ENCODE peak calls at places on chromosome 1, in nine cellular contexts. Q, J, V, Y, M, T, G, L and E are unnamed samples.
A peak's percentile ranks its signal among the peaks of the same experiment; 100 is the strongest.

GRCh38 chr1:97144527-97144926 is 422.9 kb downstream of the PTBP2 start:
- DNase-seq in M (peak; percentile 75), J (peak; percentile 26), G (peak; percentile 29), V (no peak), T (no peak), Q (no peak), L (peak; percentile 20), Y (no peak), E (no peak)

GRCh38 chr1:218297867-218298266 is 12.8 kb downstream of the RRP15 start:
- DNase-seq in Q (no peak), J (no peak), L (no peak), G (no peak), T (no peak), V (no peak), Y (no peak), M (peak; percentile 50), E (no peak)

GRCh38 chr1:89274431-89274857 is 1.8 kb upstream of the GBP5 start:
- DNase-seq in J (peak; percentile 91), T (no peak), G (peak; percentile 42), V (no peak), M (peak; percentile 20), Q (peak; percentile 3), Y (no peak), L (peak; percentile 74), E (no peak)

GRCh38 chr1:154430903-154431302 is 25.8 kb downstream of the IL6R start:
- DNase-seq in J (peak; percentile 57), M (peak; percentile 27), L (no peak), Y (peak; percentile 49), T (no peak), G (no peak), V (no peak), Q (no peak), E (no peak)

GRCh38 chr1:165696625-165697100 is 1.7 kb downstream of the ALDH9A1 start:
- DNase-seq in V (no peak), Y (peak; percentile 15), Q (peak; percentile 59), G (peak; percentile 18), M (peak; percentile 75), J (peak; percentile 97), T (no peak), L (peak; percentile 94), E (no peak)

GRCh38 chr1:97832490-97832889 is 88.3 kb downstream of the DPYD start:
- DNase-seq in J (peak; percentile 76), Q (peak; percentile 39), V (no peak), T (no peak), G (no peak), L (peak; percentile 67), M (no peak), Y (no peak), E (no peak)

GRCh38 chr1:171988243-171988642 is 146.9 kb downstream of the DNM3 start:
- DNase-seq in T (no peak), Y (no peak), M (no peak), G (no peak), L (no peak), J (no peak), Q (no peak), V (no peak), E (no peak)

GRCh38 chr1:206890690-206891089 is 6.6 kb upstream of the IL24 start:
- DNase-seq in M (peak; percentile 46), L (no peak), V (no peak), Q (no peak), Y (no peak), G (no peak), T (no peak), J (peak; percentile 94), E (peak; percentile 33)

GRCh38 chr1:219312967-219313366 is 139.3 kb downstream of the LYPLAL1 start:
- DNase-seq in T (no peak), Q (no peak), M (peak; percentile 87), L (no peak), V (no peak), J (peak; percentile 64), Y (no peak), G (no peak), E (no peak)

GRCh38 chr1:157307491-157307890 is 169.3 kb upstream of the ETV3 start:
- DNase-seq in J (no peak), V (no peak), Y (no peak), G (no peak), Q (no peak), L (no peak), T (no peak), M (no peak), E (peak; percentile 24)

GRCh38 chr1:32939655-32940371 is 24.8 kb downstream of the RNF19B start:
- DNase-seq in V (no peak), J (peak; percentile 93), Y (no peak), T (no peak), Q (no peak), L (no peak), M (peak; percentile 66), G (peak; percentile 67), E (peak; percentile 54)

GRCh38 chr1:87024936-87025537 is 110.6 kb downstream of the HS2ST1 start:
- DNase-seq in L (no peak), J (peak; percentile 56), T (no peak), G (peak; percentile 45), Y (peak; percentile 29), M (peak; percentile 30), V (peak; percentile 18), Q (no peak), E (no peak)

GRCh38 chr1:235074335-235075120 is 54.1 kb downstream of the TOMM20 start:
- DNase-seq in V (peak; percentile 19), J (peak; percentile 62), Y (peak; percentile 70), M (peak; percentile 63), T (peak; percentile 56), Q (no peak), L (no peak), G (no peak), E (peak; percentile 36)

GRCh38 chr1:151841141-151841540 is 1.5 kb upstream of the C2CD4D start:
- DNase-seq in Y (no peak), G (peak; percentile 20), Q (peak; percentile 17), J (no peak), L (peak; percentile 50), T (no peak), M (peak; percentile 69), V (no peak), E (no peak)

GRCh38 chr1:220407101-220407683 is 120.7 kb upstream of the MARK1 start:
- DNase-seq in M (no peak), Y (no peak), J (no peak), T (no peak), Q (no peak), L (no peak), G (no peak), V (no peak), E (no peak)

GRCh38 chr1:96808186-96808585 is 86.6 kb downstream of the PTBP2 start:
- DNase-seq in Y (no peak), J (peak; percentile 21), T (no peak), M (no peak), G (no peak), L (peak; percentile 2), V (no peak), Q (no peak), E (no peak)

GRCh38 chr1:236159704-236160539 is 17.6 kb downstream of the GPR137B start:
- DNase-seq in M (no peak), L (no peak), Y (no peak), J (no peak), T (no peak), G (no peak), Q (no peak), V (no peak), E (peak; percentile 43)

GRCh38 chr1:11613347-11613746 is 40.9 kb downstream of the FBXO2 start:
- DNase-seq in J (no peak), Y (no peak), L (no peak), V (no peak), T (no peak), G (no peak), M (no peak), Q (no peak), E (no peak)

GRCh38 chr1:216580538-216581057 is 142.6 kb downstream of the ESRRG start:
- DNase-seq in T (no peak), Y (no peak), V (no peak), L (no peak), G (no peak), Q (no peak), M (no peak), J (no peak), E (no peak)

GRCh38 chr1:186239211-186239610 is 135.8 kb downstream of the TPR start:
- DNase-seq in Q (peak; percentile 47), J (no peak), M (peak; percentile 36), V (no peak), G (no peak), Y (no peak), L (peak; percentile 22), T (no peak), E (no peak)

GRCh38 chr1:28602536-28603439 is 10.7 kb downstream of the RAB42 start:
- DNase-seq in Y (peak; percentile 80), L (peak; percentile 79), Q (peak; percentile 74), J (peak; percentile 86), M (peak; percentile 85), T (no peak), V (peak; percentile 53), G (peak; percentile 72), E (peak; percentile 55)

GRCh38 chr1:169072945-169073725 is 33.4 kb upstream of the ATP1B1 start:
- DNase-seq in Q (no peak), Y (no peak), J (no peak), L (no peak), V (peak; percentile 4), M (no peak), G (no peak), T (no peak), E (peak; percentile 71)

GRCh38 chr1:60425528-60425927 is 352.0 kb upstream of the C1orf87 start:
- DNase-seq in Y (peak; percentile 41), M (no peak), V (no peak), J (peak; percentile 4), T (no peak), G (peak; percentile 13), L (no peak), Q (no peak), E (no peak)

GRCh38 chr1:159065106-159065505 is 11.5 kb downstream of the AIM2 start:
- DNase-seq in G (no peak), M (no peak), J (no peak), T (no peak), Q (no peak), Y (no peak), L (no peak), V (no peak), E (no peak)

GRCh38 chr1:8377382-8377928 is 59.5 kb downstream of the SLC45A1 start:
- DNase-seq in M (no peak), Q (no peak), L (no peak), V (no peak), G (no peak), Y (no peak), T (no peak), J (no peak), E (no peak)

GRCh38 chr1:117930484-117930883 is 945 bp downstream of the WDR3 start:
- DNase-seq in Y (peak; percentile 4), Q (no peak), L (no peak), V (no peak), T (no peak), G (no peak), J (no peak), M (no peak), E (no peak)

GRCh38 chr1:28241633-28242241 is 5.8 kb downstream of the ATP5IF1 start:
- DNase-seq in J (no peak), G (peak; percentile 53), T (no peak), M (no peak), V (no peak), Y (no peak), Q (no peak), L (no peak), E (no peak)

GRCh38 chr1:3596663-3597598 is 14.4 kb downstream of the MEGF6 start:
- DNase-seq in Q (no peak), J (no peak), G (no peak), V (no peak), T (no peak), Y (no peak), M (no peak), L (no peak), E (no peak)